ENCODE peak calls at places on chromosome 10, in four cellular contexts. M, A, Q and L are unnamed samples.

GRCh38 chr10:69051303-69051702 is 36.6 kb upstream of the SRGN start:
- DNase-seq in M (peak; percentile 77), A (no peak), Q (no peak), L (no peak)

GRCh38 chr10:77234599-77234998 is 403.0 kb downstream of the KCNMA1 start:
- DNase-seq in A (no peak), Q (no peak), M (no peak), L (no peak)

GRCh38 chr10:29241925-29242324 is 46.9 kb upstream of the LYZL1 start:
- DNase-seq in M (no peak), A (no peak), Q (no peak), L (no peak)

GRCh38 chr10:80453392-80453714 is 757 bp upstream of the TSPAN14 start:
- DNase-seq in M (no peak), A (no peak), Q (no peak), L (no peak)

GRCh38 chr10:31650010-31650409 is 278.6 kb downstream of the ARHGAP12 start:
- DNase-seq in Q (no peak), M (peak; percentile 94), A (peak; percentile 88), L (no peak)

GRCh38 chr10:102620615-102621417 is 23.5 kb upstream of the TRIM8 start:
- DNase-seq in A (peak; percentile 59), Q (no peak), M (no peak), L (no peak)

GRCh38 chr10:5547934-5548660 is 23.3 kb downstream of the CALML3 start:
- DNase-seq in A (peak; percentile 61), M (no peak), Q (peak; percentile 29), L (peak; percentile 73)

GRCh38 chr10:34288634-34289033 is 526.5 kb downstream of the PARD3 start:
- DNase-seq in A (no peak), Q (no peak), M (peak; percentile 68), L (no peak)

GRCh38 chr10:7952251-7952650 is 102.2 kb upstream of the GATA3 start:
- DNase-seq in Q (no peak), A (no peak), M (no peak), L (no peak)

GRCh38 chr10:6678211-6678803 is 98.2 kb upstream of the PRKCQ start:
- DNase-seq in A (peak; percentile 67), Q (no peak), M (peak; percentile 54), L (no peak)

GRCh38 chr10:74177140-74177677 is 26.2 kb downstream of the ADK start:
- DNase-seq in A (no peak), Q (no peak), M (peak; percentile 46), L (no peak)

GRCh38 chr10:21600804-21601512 is 66.9 kb downstream of the MLLT10 start:
- DNase-seq in A (no peak), M (no peak), Q (no peak), L (no peak)

GRCh38 chr10:95833038-95833673 is 74.6 kb upstream of the CC2D2B start:
- DNase-seq in A (no peak), Q (no peak), M (no peak), L (no peak)

GRCh38 chr10:62545667-62546066 is 171.5 kb downstream of the ZNF365 start:
- DNase-seq in A (no peak), M (peak; percentile 95), Q (no peak), L (no peak)

GRCh38 chr10:12531305-12531738 is 182.0 kb downstream of the CAMK1D start:
- DNase-seq in Q (no peak), M (peak; percentile 9), A (no peak), L (no peak)

GRCh38 chr10:34528320-34528719 is 286.8 kb downstream of the PARD3 start:
- DNase-seq in M (peak; percentile 92), Q (no peak), A (no peak), L (no peak)

GRCh38 chr10:70458329-70459060 is 17.0 kb upstream of the NODAL start:
- DNase-seq in M (peak; percentile 62), A (peak; percentile 79), Q (no peak), L (no peak)

GRCh38 chr10:114291516-114291915 is 52.5 kb downstream of the VWA2 start:
- DNase-seq in M (no peak), Q (no peak), A (no peak), L (no peak)

GRCh38 chr10:132681858-132682755 is 103.8 kb downstream of the NKX6-2 start:
- DNase-seq in M (no peak), A (peak; percentile 56), Q (no peak), L (no peak)

GRCh38 chr10:102334106-102334505 is 61.4 kb upstream of the NFKB2 start:
- DNase-seq in M (no peak), Q (no peak), A (no peak), L (no peak)

GRCh38 chr10:103153302-103153759 is 39.7 kb downstream of the NT5C2 start:
- DNase-seq in A (no peak), M (peak; percentile 54), Q (peak; percentile 1), L (peak; percentile 43)

GRCh38 chr10:79059859-79060379 is 8.8 kb upstream of the ZMIZ1 start:
- DNase-seq in A (peak; percentile 55), Q (no peak), M (no peak), L (no peak)

GRCh38 chr10:132654121-132654571 is 116.6 kb downstream of the INPP5A start:
- DNase-seq in A (peak; percentile 55), Q (no peak), M (no peak), L (no peak)

GRCh38 chr10:84008878-84009277 is 130.4 kb upstream of the GHITM start:
- DNase-seq in Q (no peak), A (no peak), M (peak; percentile 1), L (no peak)

GRCh38 chr10:117617664-117618063 is 75.1 kb downstream of the EMX2 start:
- DNase-seq in Q (no peak), M (no peak), A (no peak), L (no peak)

GRCh38 chr10:133134411-133135115 is 25.5 kb upstream of the KNDC1 start:
- DNase-seq in Q (no peak), A (no peak), M (no peak), L (no peak)

GRCh38 chr10:855671-856070 is 75.8 kb downstream of the LARP4B start:
- DNase-seq in A (no peak), Q (no peak), M (no peak), L (no peak)

GRCh38 chr10:92238586-92239098 is 52.2 kb downstream of the CPEB3 start:
- DNase-seq in A (no peak), Q (no peak), M (peak; percentile 70), L (no peak)

GRCh38 chr10:132882481-132882951 is 59.9 kb downstream of the CFAP46 start:
- DNase-seq in Q (no peak), A (peak; percentile 36), M (no peak), L (no peak)

GRCh38 chr10:50641636-50642035 is 17.9 kb upstream of the SGMS1 start:
- DNase-seq in M (peak; percentile 28), A (no peak), Q (no peak), L (no peak)

GRCh38 chr10:452512-453504 is 236.7 kb downstream of the DIP2C start:
- DNase-seq in A (no peak), M (no peak), Q (no peak), L (no peak)

GRCh38 chr10:132395704-132396494 is 1.1 kb upstream of the PWWP2B start:
- DNase-seq in Q (no peak), A (peak; percentile 84), M (peak; percentile 22), L (no peak)

GRCh38 chr10:126027707-126028106 is 131.3 kb downstream of the FANK1 start:
- DNase-seq in Q (no peak), A (no peak), M (no peak), L (no peak)

GRCh38 chr10:36280396-36280795 is 638.3 kb upstream of the FZD8 start:
- DNase-seq in A (no peak), M (no peak), Q (no peak), L (no peak)